ENCODE peak calls at places on chromosomes 3 and 15, in eight cellular contexts. One of them, this sample, is unnamed.

GRCh38 chr3:14441240-14441919 is 39.0 kb downstream of the SLC6A6 start:
- DNase-seq in GM12878: no peak
- DNase-seq in hepatocyte: no peak
- DNase-seq in PC-9: peak
- DNase-seq in A549: no peak
- DNase-seq in H9: no peak
- DNase-seq in astrocyte: no peak
- DNase-seq in PC-3: peak
- DNase-seq in this sample: peak

GRCh38 chr3:52890735-52891134 is 6.6 kb downstream of the STIMATE start:
- DNase-seq in GM12878: no peak
- DNase-seq in hepatocyte: no peak
- DNase-seq in PC-9: no peak
- DNase-seq in A549: no peak
- DNase-seq in H9: no peak
- DNase-seq in astrocyte: no peak
- DNase-seq in PC-3: peak
- DNase-seq in this sample: no peak

GRCh38 chr3:122858373-122858772 is 63.5 kb downstream of the SLC49A4 start:
- DNase-seq in GM12878: no peak
- DNase-seq in hepatocyte: peak
- DNase-seq in PC-9: no peak
- DNase-seq in A549: no peak
- DNase-seq in H9: no peak
- DNase-seq in astrocyte: no peak
- DNase-seq in PC-3: peak
- DNase-seq in this sample: peak

GRCh38 chr3:185649414-185649813 is 63.3 kb downstream of the SENP2 start:
- DNase-seq in GM12878: no peak
- DNase-seq in hepatocyte: no peak
- DNase-seq in PC-9: no peak
- DNase-seq in A549: no peak
- DNase-seq in H9: no peak
- DNase-seq in astrocyte: peak
- DNase-seq in PC-3: no peak
- DNase-seq in this sample: no peak

GRCh38 chr3:29239377-29239776 is 41.5 kb upstream of the RBMS3 start:
- DNase-seq in GM12878: no peak
- DNase-seq in hepatocyte: no peak
- DNase-seq in PC-9: no peak
- DNase-seq in A549: no peak
- DNase-seq in H9: no peak
- DNase-seq in astrocyte: no peak
- DNase-seq in PC-3: peak
- DNase-seq in this sample: no peak

GRCh38 chr3:158845748-158846350 is 44.0 kb downstream of the MFSD1 start:
- DNase-seq in GM12878: no peak
- DNase-seq in hepatocyte: peak
- DNase-seq in PC-9: peak
- DNase-seq in A549: peak
- DNase-seq in H9: no peak
- DNase-seq in astrocyte: peak
- DNase-seq in PC-3: peak
- DNase-seq in this sample: no peak

GRCh38 chr3:151218136-151218535 is 15.1 kb upstream of the GPR171 start:
- DNase-seq in GM12878: no peak
- DNase-seq in hepatocyte: no peak
- DNase-seq in PC-9: no peak
- DNase-seq in A549: no peak
- DNase-seq in H9: no peak
- DNase-seq in astrocyte: no peak
- DNase-seq in PC-3: no peak
- DNase-seq in this sample: no peak

GRCh38 chr3:5197470-5198312 is 10.2 kb downstream of the EDEM1 start:
- DNase-seq in GM12878: peak
- DNase-seq in hepatocyte: no peak
- DNase-seq in PC-9: no peak
- DNase-seq in A549: no peak
- DNase-seq in H9: no peak
- DNase-seq in astrocyte: peak
- DNase-seq in PC-3: peak
- DNase-seq in this sample: peak

GRCh38 chr3:52848617-52849016 is 13.8 kb upstream of the MUSTN1 start:
- DNase-seq in GM12878: no peak
- DNase-seq in hepatocyte: no peak
- DNase-seq in PC-9: no peak
- DNase-seq in A549: no peak
- DNase-seq in H9: no peak
- DNase-seq in astrocyte: peak
- DNase-seq in PC-3: peak
- DNase-seq in this sample: peak

GRCh38 chr3:50237754-50238548 is 1.9 kb downstream of the GNAI2 start:
- DNase-seq in GM12878: peak
- DNase-seq in hepatocyte: peak
- DNase-seq in PC-9: peak
- DNase-seq in A549: no peak
- DNase-seq in H9: peak
- DNase-seq in astrocyte: peak
- DNase-seq in PC-3: peak
- DNase-seq in this sample: peak

GRCh38 chr15:26017665-26018064 is 154.5 kb upstream of the ATP10A start:
- DNase-seq in GM12878: no peak
- DNase-seq in hepatocyte: no peak
- DNase-seq in PC-9: no peak
- DNase-seq in A549: no peak
- DNase-seq in H9: no peak
- DNase-seq in astrocyte: no peak
- DNase-seq in PC-3: no peak
- DNase-seq in this sample: no peak

GRCh38 chr3:56633602-56634371 is 49.3 kb downstream of the TASOR start:
- DNase-seq in GM12878: no peak
- DNase-seq in hepatocyte: no peak
- DNase-seq in PC-9: no peak
- DNase-seq in A549: no peak
- DNase-seq in H9: no peak
- DNase-seq in astrocyte: no peak
- DNase-seq in PC-3: no peak
- DNase-seq in this sample: no peak

GRCh38 chr3:23767546-23767945 is 38.2 kb upstream of the UBE2E1 start:
- DNase-seq in GM12878: peak
- DNase-seq in hepatocyte: no peak
- DNase-seq in PC-9: no peak
- DNase-seq in A549: no peak
- DNase-seq in H9: no peak
- DNase-seq in astrocyte: no peak
- DNase-seq in PC-3: no peak
- DNase-seq in this sample: no peak

GRCh38 chr3:184193991-184194539 is 8.1 kb downstream of the ABCF3 start:
- DNase-seq in GM12878: no peak
- DNase-seq in hepatocyte: no peak
- DNase-seq in PC-9: no peak
- DNase-seq in A549: no peak
- DNase-seq in H9: no peak
- DNase-seq in astrocyte: no peak
- DNase-seq in PC-3: no peak
- DNase-seq in this sample: no peak

GRCh38 chr3:118968111-118968510 is 66.5 kb downstream of the IGSF11 start:
- DNase-seq in GM12878: no peak
- DNase-seq in hepatocyte: no peak
- DNase-seq in PC-9: no peak
- DNase-seq in A549: no peak
- DNase-seq in H9: no peak
- DNase-seq in astrocyte: no peak
- DNase-seq in PC-3: no peak
- DNase-seq in this sample: no peak

GRCh38 chr3:159761377-159761776 is 227.3 kb upstream of the IL12A start:
- DNase-seq in GM12878: no peak
- DNase-seq in hepatocyte: no peak
- DNase-seq in PC-9: no peak
- DNase-seq in A549: no peak
- DNase-seq in H9: no peak
- DNase-seq in astrocyte: peak
- DNase-seq in PC-3: peak
- DNase-seq in this sample: no peak

GRCh38 chr3:46423588-46423987 is 16.5 kb downstream of the CCRL2 start:
- DNase-seq in GM12878: no peak
- DNase-seq in hepatocyte: no peak
- DNase-seq in PC-9: peak
- DNase-seq in A549: no peak
- DNase-seq in H9: no peak
- DNase-seq in astrocyte: peak
- DNase-seq in PC-3: peak
- DNase-seq in this sample: peak

GRCh38 chr3:99625237-99625622 is 13.2 kb upstream of the COL8A1 start:
- DNase-seq in GM12878: no peak
- DNase-seq in hepatocyte: no peak
- DNase-seq in PC-9: no peak
- DNase-seq in A549: no peak
- DNase-seq in H9: no peak
- DNase-seq in astrocyte: no peak
- DNase-seq in PC-3: no peak
- DNase-seq in this sample: no peak

GRCh38 chr3:186783070-186783730 is at the start of gene EIF4A2:
- DNase-seq in GM12878: no peak
- DNase-seq in hepatocyte: peak
- DNase-seq in PC-9: peak
- DNase-seq in A549: peak
- DNase-seq in H9: peak
- DNase-seq in astrocyte: peak
- DNase-seq in PC-3: peak
- DNase-seq in this sample: peak

GRCh38 chr3:120928991-120929390 is 21.0 kb downstream of the STXBP5L start:
- DNase-seq in GM12878: no peak
- DNase-seq in hepatocyte: no peak
- DNase-seq in PC-9: no peak
- DNase-seq in A549: no peak
- DNase-seq in H9: no peak
- DNase-seq in astrocyte: peak
- DNase-seq in PC-3: peak
- DNase-seq in this sample: peak
- TF ChIP-seq CTCF in GM12878: no peak
- TF ChIP-seq CTCF in hepatocyte: no peak
- TF ChIP-seq CTCF in PC-9: no peak
- TF ChIP-seq CTCF in A549: no peak
- TF ChIP-seq CTCF in H9: no peak
- TF ChIP-seq CTCF in astrocyte: no peak
- TF ChIP-seq CTCF in PC-3: no peak
- TF ChIP-seq CTCF in this sample: no peak

GRCh38 chr3:27889745-27890144 is 167.6 kb upstream of the EOMES start:
- DNase-seq in GM12878: no peak
- DNase-seq in hepatocyte: no peak
- DNase-seq in PC-9: no peak
- DNase-seq in A549: no peak
- DNase-seq in H9: no peak
- DNase-seq in astrocyte: no peak
- DNase-seq in PC-3: no peak
- DNase-seq in this sample: no peak
- H3K4me2 ChIP-seq in GM12878: no peak
- H3K4me2 ChIP-seq in hepatocyte: no peak
- H3K4me2 ChIP-seq in PC-9: no peak
- H3K4me2 ChIP-seq in A549: no peak
- H3K4me2 ChIP-seq in H9: no peak
- H3K4me2 ChIP-seq in astrocyte: no peak
- H3K4me2 ChIP-seq in PC-3: no peak
- H3K4me2 ChIP-seq in this sample: no peak

DNA sequence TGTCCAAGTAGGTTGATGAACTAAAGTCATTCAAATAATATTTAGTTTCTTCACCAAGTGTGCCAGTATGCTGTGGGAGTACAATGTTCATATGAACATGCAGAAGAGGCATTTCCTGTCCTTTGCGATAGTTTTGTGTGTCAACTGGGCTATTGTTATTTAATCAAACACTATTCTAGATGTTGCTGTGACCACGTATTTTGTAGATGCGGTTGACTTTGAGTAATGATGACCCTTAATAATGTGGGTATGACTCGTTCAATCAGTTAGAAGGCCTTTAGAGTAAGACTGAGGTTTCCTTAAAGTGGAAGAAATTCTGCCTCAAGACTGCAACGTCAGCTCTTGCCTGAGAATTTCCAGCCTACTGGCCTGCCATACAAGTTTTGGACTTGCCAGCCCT is 470.7 kb upstream of the CBLB start:
- DNase-seq in GM12878: no peak
- DNase-seq in hepatocyte: no peak
- DNase-seq in PC-9: no peak
- DNase-seq in A549: no peak
- DNase-seq in H9: no peak
- DNase-seq in astrocyte: peak
- DNase-seq in PC-3: peak
- DNase-seq in this sample: peak
- TF ChIP-seq CTCF in GM12878: no peak
- TF ChIP-seq CTCF in hepatocyte: no peak
- TF ChIP-seq CTCF in PC-9: no peak
- TF ChIP-seq CTCF in A549: no peak
- TF ChIP-seq CTCF in H9: no peak
- TF ChIP-seq CTCF in astrocyte: no peak
- TF ChIP-seq CTCF in PC-3: no peak
- TF ChIP-seq CTCF in this sample: no peak

GRCh38 chr15:42084465-42085235 is 9.7 kb downstream of the PLA2G4D start:
- DNase-seq in GM12878: no peak
- DNase-seq in hepatocyte: peak
- DNase-seq in PC-9: peak
- DNase-seq in A549: peak
- DNase-seq in H9: peak
- DNase-seq in astrocyte: no peak
- DNase-seq in PC-3: peak
- DNase-seq in this sample: peak
- H3K4me2 ChIP-seq in GM12878: no peak
- H3K4me2 ChIP-seq in hepatocyte: no peak
- H3K4me2 ChIP-seq in PC-9: peak
- H3K4me2 ChIP-seq in A549: peak
- H3K4me2 ChIP-seq in H9: no peak
- H3K4me2 ChIP-seq in astrocyte: no peak
- H3K4me2 ChIP-seq in PC-3: peak
- H3K4me2 ChIP-seq in this sample: peak

DNA sequence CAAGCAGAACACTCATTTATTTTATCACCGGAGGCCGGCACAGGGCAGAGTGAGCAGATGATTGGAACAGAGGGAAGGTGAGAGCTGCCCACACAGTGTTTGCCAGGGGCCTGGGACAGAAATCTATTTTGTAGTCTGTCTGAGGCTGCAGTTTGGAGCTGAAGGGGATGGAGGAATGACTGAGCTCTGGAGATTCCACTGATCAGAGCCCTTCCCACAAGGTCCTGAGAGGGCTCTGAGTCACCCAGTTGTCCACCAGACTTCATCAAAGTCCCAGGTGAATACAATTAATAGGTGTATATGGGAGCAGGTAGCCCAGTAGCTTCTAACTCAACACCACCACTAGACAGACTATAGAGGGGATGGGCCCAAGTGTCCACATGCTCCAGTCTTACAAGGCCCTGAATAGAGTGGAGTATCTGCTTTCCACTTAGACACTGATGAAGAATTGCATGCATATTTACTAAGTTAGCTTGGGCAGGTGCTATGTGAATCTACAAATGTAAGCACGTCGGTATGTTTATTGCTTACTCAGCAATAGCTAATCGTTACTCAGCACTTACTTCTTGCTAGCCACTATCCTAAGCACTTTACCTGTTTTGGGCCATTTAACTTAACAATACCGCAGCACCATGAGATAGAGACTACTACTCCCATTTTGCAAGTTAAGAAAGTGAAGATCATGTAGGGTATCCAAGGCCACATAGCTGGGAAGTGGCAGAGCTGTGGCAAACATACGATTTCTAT is 2.7 kb upstream of the STARD5 start:
- DNase-seq in GM12878: no peak
- DNase-seq in hepatocyte: no peak
- DNase-seq in PC-9: no peak
- DNase-seq in A549: no peak
- DNase-seq in H9: no peak
- DNase-seq in astrocyte: peak
- DNase-seq in PC-3: no peak
- DNase-seq in this sample: peak
- TF ChIP-seq CTCF in GM12878: no peak
- TF ChIP-seq CTCF in hepatocyte: no peak
- TF ChIP-seq CTCF in PC-9: no peak
- TF ChIP-seq CTCF in A549: no peak
- TF ChIP-seq CTCF in H9: no peak
- TF ChIP-seq CTCF in astrocyte: no peak
- TF ChIP-seq CTCF in PC-3: no peak
- TF ChIP-seq CTCF in this sample: no peak